ENCODE peak calls at places on chromosome 1, in nine cellular contexts. One of them, this sample, is unnamed.

GRCh38 chr1:74824497-74825107 is 91.7 kb downstream of the TYW3 start:
- DNase-seq in activated naive CD4-positive, alpha-beta T cell: no peak
- DNase-seq in foreskin keratinocyte: no peak
- DNase-seq in progenitor cell of endocrine pancreas: no peak
- DNase-seq in NCI-H1436: no peak
- DNase-seq in stimulated activated CD8-positive, alpha-beta memory T cell treated with anti-CD3 and anti-CD28 coated beads, Interleukin-4, amount 100 ng/mL, for 4 hours: no peak
- DNase-seq in bronchial epithelial cell: no peak
- DNase-seq in NCI-H82: no peak
- DNase-seq in NCI-H524 treated with DMSO at 0.1 percent for 48 hours: no peak
- DNase-seq in this sample: no peak

GRCh38 chr1:55288245-55288644 is 73.1 kb upstream of the USP24 start:
- DNase-seq in foreskin keratinocyte: no peak
- DNase-seq in NCI-H82: peak
- DNase-seq in progenitor cell of endocrine pancreas: no peak
- DNase-seq in bronchial epithelial cell: no peak
- DNase-seq in NCI-H524 treated with DMSO at 0.1 percent for 48 hours: no peak
- DNase-seq in stimulated activated CD8-positive, alpha-beta memory T cell treated with anti-CD3 and anti-CD28 coated beads, Interleukin-4, amount 100 ng/mL, for 4 hours: no peak
- DNase-seq in NCI-H1436: peak
- DNase-seq in activated naive CD4-positive, alpha-beta T cell: no peak
- DNase-seq in this sample: no peak

GRCh38 chr1:231918239-231919015 is 291.8 kb downstream of the DISC1 start:
- DNase-seq in activated naive CD4-positive, alpha-beta T cell: no peak
- DNase-seq in NCI-H82: no peak
- DNase-seq in NCI-H1436: no peak
- DNase-seq in progenitor cell of endocrine pancreas: no peak
- DNase-seq in NCI-H524 treated with DMSO at 0.1 percent for 48 hours: no peak
- DNase-seq in stimulated activated CD8-positive, alpha-beta memory T cell treated with anti-CD3 and anti-CD28 coated beads, Interleukin-4, amount 100 ng/mL, for 4 hours: no peak
- DNase-seq in bronchial epithelial cell: peak
- DNase-seq in foreskin keratinocyte: peak
- DNase-seq in this sample: no peak

GRCh38 chr1:54218883-54219687 is 19.1 kb downstream of the MRPL37 start:
- DNase-seq in activated naive CD4-positive, alpha-beta T cell: no peak
- DNase-seq in bronchial epithelial cell: no peak
- DNase-seq in NCI-H524 treated with DMSO at 0.1 percent for 48 hours: no peak
- DNase-seq in progenitor cell of endocrine pancreas: no peak
- DNase-seq in NCI-H82: peak
- DNase-seq in foreskin keratinocyte: no peak
- DNase-seq in stimulated activated CD8-positive, alpha-beta memory T cell treated with anti-CD3 and anti-CD28 coated beads, Interleukin-4, amount 100 ng/mL, for 4 hours: no peak
- DNase-seq in NCI-H1436: no peak
- DNase-seq in this sample: no peak

GRCh38 chr1:79982218-79982617 is 975.7 kb upstream of the ADGRL4 start:
- DNase-seq in activated naive CD4-positive, alpha-beta T cell: no peak
- DNase-seq in stimulated activated CD8-positive, alpha-beta memory T cell treated with anti-CD3 and anti-CD28 coated beads, Interleukin-4, amount 100 ng/mL, for 4 hours: no peak
- DNase-seq in NCI-H524 treated with DMSO at 0.1 percent for 48 hours: no peak
- DNase-seq in NCI-H82: no peak
- DNase-seq in bronchial epithelial cell: no peak
- DNase-seq in NCI-H1436: no peak
- DNase-seq in foreskin keratinocyte: no peak
- DNase-seq in progenitor cell of endocrine pancreas: no peak
- DNase-seq in this sample: no peak

GRCh38 chr1:2645143-2645542 is 12.3 kb upstream of the MMEL1 start:
- DNase-seq in NCI-H1436: no peak
- DNase-seq in bronchial epithelial cell: no peak
- DNase-seq in NCI-H82: no peak
- DNase-seq in activated naive CD4-positive, alpha-beta T cell: no peak
- DNase-seq in progenitor cell of endocrine pancreas: no peak
- DNase-seq in stimulated activated CD8-positive, alpha-beta memory T cell treated with anti-CD3 and anti-CD28 coated beads, Interleukin-4, amount 100 ng/mL, for 4 hours: no peak
- DNase-seq in NCI-H524 treated with DMSO at 0.1 percent for 48 hours: no peak
- DNase-seq in foreskin keratinocyte: no peak
- DNase-seq in this sample: no peak

GRCh38 chr1:93746423-93746822 is 64.8 kb upstream of the BCAR3 start:
- DNase-seq in foreskin keratinocyte: no peak
- DNase-seq in activated naive CD4-positive, alpha-beta T cell: no peak
- DNase-seq in NCI-H1436: no peak
- DNase-seq in stimulated activated CD8-positive, alpha-beta memory T cell treated with anti-CD3 and anti-CD28 coated beads, Interleukin-4, amount 100 ng/mL, for 4 hours: no peak
- DNase-seq in NCI-H82: no peak
- DNase-seq in NCI-H524 treated with DMSO at 0.1 percent for 48 hours: no peak
- DNase-seq in progenitor cell of endocrine pancreas: no peak
- DNase-seq in bronchial epithelial cell: no peak
- DNase-seq in this sample: no peak

GRCh38 chr1:182122265-182122664 is 60.8 kb upstream of the ZNF648 start:
- DNase-seq in foreskin keratinocyte: no peak
- DNase-seq in stimulated activated CD8-positive, alpha-beta memory T cell treated with anti-CD3 and anti-CD28 coated beads, Interleukin-4, amount 100 ng/mL, for 4 hours: no peak
- DNase-seq in NCI-H82: no peak
- DNase-seq in activated naive CD4-positive, alpha-beta T cell: no peak
- DNase-seq in progenitor cell of endocrine pancreas: no peak
- DNase-seq in bronchial epithelial cell: no peak
- DNase-seq in NCI-H1436: no peak
- DNase-seq in NCI-H524 treated with DMSO at 0.1 percent for 48 hours: no peak
- DNase-seq in this sample: no peak

GRCh38 chr1:34055828-34056227 is 109.2 kb downstream of the CSMD2 start:
- DNase-seq in stimulated activated CD8-positive, alpha-beta memory T cell treated with anti-CD3 and anti-CD28 coated beads, Interleukin-4, amount 100 ng/mL, for 4 hours: no peak
- DNase-seq in activated naive CD4-positive, alpha-beta T cell: no peak
- DNase-seq in foreskin keratinocyte: no peak
- DNase-seq in NCI-H1436: no peak
- DNase-seq in NCI-H82: no peak
- DNase-seq in NCI-H524 treated with DMSO at 0.1 percent for 48 hours: no peak
- DNase-seq in progenitor cell of endocrine pancreas: no peak
- DNase-seq in bronchial epithelial cell: no peak
- DNase-seq in this sample: no peak

GRCh38 chr1:143497374-143497747 is 474.4 kb downstream of the FAM72C start:
- DNase-seq in progenitor cell of endocrine pancreas: peak
- DNase-seq in NCI-H1436: no peak
- DNase-seq in activated naive CD4-positive, alpha-beta T cell: no peak
- DNase-seq in foreskin keratinocyte: no peak
- DNase-seq in bronchial epithelial cell: no peak
- DNase-seq in NCI-H524 treated with DMSO at 0.1 percent for 48 hours: no peak
- DNase-seq in NCI-H82: no peak
- DNase-seq in stimulated activated CD8-positive, alpha-beta memory T cell treated with anti-CD3 and anti-CD28 coated beads, Interleukin-4, amount 100 ng/mL, for 4 hours: no peak
- DNase-seq in this sample: no peak

GRCh38 chr1:193408782-193409293 is 222.4 kb upstream of the B3GALT2 start:
- DNase-seq in NCI-H524 treated with DMSO at 0.1 percent for 48 hours: no peak
- DNase-seq in NCI-H82: no peak
- DNase-seq in NCI-H1436: no peak
- DNase-seq in stimulated activated CD8-positive, alpha-beta memory T cell treated with anti-CD3 and anti-CD28 coated beads, Interleukin-4, amount 100 ng/mL, for 4 hours: no peak
- DNase-seq in bronchial epithelial cell: peak
- DNase-seq in activated naive CD4-positive, alpha-beta T cell: no peak
- DNase-seq in progenitor cell of endocrine pancreas: no peak
- DNase-seq in foreskin keratinocyte: peak
- DNase-seq in this sample: no peak

GRCh38 chr1:212557739-212558664 is 50.6 kb upstream of the ATF3 start:
- DNase-seq in foreskin keratinocyte: peak
- DNase-seq in NCI-H82: no peak
- DNase-seq in activated naive CD4-positive, alpha-beta T cell: no peak
- DNase-seq in NCI-H524 treated with DMSO at 0.1 percent for 48 hours: no peak
- DNase-seq in bronchial epithelial cell: peak
- DNase-seq in stimulated activated CD8-positive, alpha-beta memory T cell treated with anti-CD3 and anti-CD28 coated beads, Interleukin-4, amount 100 ng/mL, for 4 hours: no peak
- DNase-seq in NCI-H1436: peak
- DNase-seq in progenitor cell of endocrine pancreas: no peak
- DNase-seq in this sample: no peak

GRCh38 chr1:16612332-16613172 is 812 bp downstream of the NBPF1 start:
- DNase-seq in bronchial epithelial cell: peak
- DNase-seq in NCI-H524 treated with DMSO at 0.1 percent for 48 hours: no peak
- DNase-seq in activated naive CD4-positive, alpha-beta T cell: no peak
- DNase-seq in NCI-H1436: no peak
- DNase-seq in progenitor cell of endocrine pancreas: no peak
- DNase-seq in stimulated activated CD8-positive, alpha-beta memory T cell treated with anti-CD3 and anti-CD28 coated beads, Interleukin-4, amount 100 ng/mL, for 4 hours: no peak
- DNase-seq in NCI-H82: peak
- DNase-seq in foreskin keratinocyte: peak
- DNase-seq in this sample: peak

GRCh38 chr1:177780096-177780700 is 189.7 kb downstream of the SEC16B start:
- DNase-seq in bronchial epithelial cell: peak
- DNase-seq in NCI-H1436: peak
- DNase-seq in foreskin keratinocyte: peak
- DNase-seq in NCI-H82: peak
- DNase-seq in stimulated activated CD8-positive, alpha-beta memory T cell treated with anti-CD3 and anti-CD28 coated beads, Interleukin-4, amount 100 ng/mL, for 4 hours: no peak
- DNase-seq in progenitor cell of endocrine pancreas: no peak
- DNase-seq in NCI-H524 treated with DMSO at 0.1 percent for 48 hours: peak
- DNase-seq in activated naive CD4-positive, alpha-beta T cell: no peak
- DNase-seq in this sample: peak

GRCh38 chr1:11055676-11056075 is 4.1 kb downstream of the SRM start:
- DNase-seq in stimulated activated CD8-positive, alpha-beta memory T cell treated with anti-CD3 and anti-CD28 coated beads, Interleukin-4, amount 100 ng/mL, for 4 hours: no peak
- DNase-seq in progenitor cell of endocrine pancreas: no peak
- DNase-seq in bronchial epithelial cell: no peak
- DNase-seq in NCI-H524 treated with DMSO at 0.1 percent for 48 hours: no peak
- DNase-seq in NCI-H82: no peak
- DNase-seq in NCI-H1436: no peak
- DNase-seq in activated naive CD4-positive, alpha-beta T cell: no peak
- DNase-seq in foreskin keratinocyte: no peak
- DNase-seq in this sample: no peak

GRCh38 chr1:168439451-168440375 is 104.1 kb downstream of the XCL2 start:
- DNase-seq in NCI-H1436: peak
- DNase-seq in stimulated activated CD8-positive, alpha-beta memory T cell treated with anti-CD3 and anti-CD28 coated beads, Interleukin-4, amount 100 ng/mL, for 4 hours: peak
- DNase-seq in bronchial epithelial cell: peak
- DNase-seq in activated naive CD4-positive, alpha-beta T cell: peak
- DNase-seq in foreskin keratinocyte: peak
- DNase-seq in progenitor cell of endocrine pancreas: peak
- DNase-seq in NCI-H82: peak
- DNase-seq in NCI-H524 treated with DMSO at 0.1 percent for 48 hours: peak
- DNase-seq in this sample: peak

GRCh38 chr1:12202577-12202976 is 27.3 kb upstream of the VPS13D start:
- DNase-seq in NCI-H82: no peak
- DNase-seq in foreskin keratinocyte: no peak
- DNase-seq in NCI-H1436: no peak
- DNase-seq in stimulated activated CD8-positive, alpha-beta memory T cell treated with anti-CD3 and anti-CD28 coated beads, Interleukin-4, amount 100 ng/mL, for 4 hours: no peak
- DNase-seq in bronchial epithelial cell: no peak
- DNase-seq in activated naive CD4-positive, alpha-beta T cell: no peak
- DNase-seq in progenitor cell of endocrine pancreas: no peak
- DNase-seq in NCI-H524 treated with DMSO at 0.1 percent for 48 hours: no peak
- DNase-seq in this sample: no peak

GRCh38 chr1:179807691-179808485 is 64.8 kb downstream of the FAM163A start:
- DNase-seq in NCI-H82: no peak
- DNase-seq in activated naive CD4-positive, alpha-beta T cell: no peak
- DNase-seq in foreskin keratinocyte: peak
- DNase-seq in bronchial epithelial cell: peak
- DNase-seq in progenitor cell of endocrine pancreas: no peak
- DNase-seq in NCI-H1436: no peak
- DNase-seq in stimulated activated CD8-positive, alpha-beta memory T cell treated with anti-CD3 and anti-CD28 coated beads, Interleukin-4, amount 100 ng/mL, for 4 hours: no peak
- DNase-seq in NCI-H524 treated with DMSO at 0.1 percent for 48 hours: no peak
- DNase-seq in this sample: no peak

GRCh38 chr1:33326690-33327300 is 5.9 kb upstream of the A3GALT2 start:
- DNase-seq in NCI-H1436: no peak
- DNase-seq in bronchial epithelial cell: no peak
- DNase-seq in activated naive CD4-positive, alpha-beta T cell: no peak
- DNase-seq in NCI-H82: no peak
- DNase-seq in NCI-H524 treated with DMSO at 0.1 percent for 48 hours: no peak
- DNase-seq in stimulated activated CD8-positive, alpha-beta memory T cell treated with anti-CD3 and anti-CD28 coated beads, Interleukin-4, amount 100 ng/mL, for 4 hours: no peak
- DNase-seq in progenitor cell of endocrine pancreas: no peak
- DNase-seq in foreskin keratinocyte: no peak
- DNase-seq in this sample: no peak

This sample was measured in NCI-H748 treated with DMSO at 0.1 percent for 48 hours.